ENCODE peak calls at places on chromosomes 6 and 20, in ten cellular contexts. One of them, this sample, is unnamed.

GRCh38 chr6:90811596-90812226 is 224.8 kb upstream of the MAP3K7 start:
- DNase-seq in body of pancreas: peak; percentile 8
- DNase-seq in adrenal gland: no peak
- DNase-seq in IMR-90: no peak
- DNase-seq in spleen: no peak
- DNase-seq in A549: no peak
- DNase-seq in tibial nerve: no peak
- DNase-seq in uterus: no peak
- DNase-seq in prostate gland: no peak
- DNase-seq in HepG2: no peak
- DNase-seq in this sample: no peak

GRCh38 chr20:61457725-61458124 is 205.7 kb downstream of the CDH4 start:
- DNase-seq in body of pancreas: no peak
- DNase-seq in adrenal gland: no peak
- DNase-seq in IMR-90: no peak
- DNase-seq in spleen: no peak
- DNase-seq in A549: no peak
- DNase-seq in tibial nerve: no peak
- DNase-seq in uterus: no peak
- DNase-seq in prostate gland: no peak
- DNase-seq in HepG2: no peak
- DNase-seq in this sample: no peak

GRCh38 chr6:2961971-2962370 is 9.4 kb downstream of the SERPINB6 start:
- DNase-seq in body of pancreas: peak; percentile 89
- DNase-seq in adrenal gland: peak; percentile 17
- DNase-seq in IMR-90: no peak
- DNase-seq in spleen: no peak
- DNase-seq in A549: no peak
- DNase-seq in tibial nerve: no peak
- DNase-seq in uterus: no peak
- DNase-seq in prostate gland: peak; percentile 70
- DNase-seq in HepG2: no peak
- DNase-seq in this sample: no peak

GRCh38 chr6:40809627-40810026 is 222.5 kb upstream of the LRFN2 start:
- DNase-seq in body of pancreas: no peak
- DNase-seq in adrenal gland: no peak
- DNase-seq in IMR-90: no peak
- DNase-seq in spleen: no peak
- DNase-seq in A549: no peak
- DNase-seq in tibial nerve: no peak
- DNase-seq in uterus: no peak
- DNase-seq in prostate gland: no peak
- DNase-seq in HepG2: no peak
- DNase-seq in this sample: no peak

GRCh38 chr20:32485126-32485769 is 99.9 kb downstream of the NOL4L start:
- DNase-seq in body of pancreas: peak; percentile 87
- DNase-seq in adrenal gland: peak; percentile 84
- DNase-seq in IMR-90: peak; percentile 83
- DNase-seq in spleen: peak; percentile 90
- DNase-seq in A549: peak; percentile 63
- DNase-seq in tibial nerve: peak; percentile 93
- DNase-seq in uterus: peak; percentile 79
- DNase-seq in prostate gland: peak; percentile 64
- DNase-seq in HepG2: peak; percentile 87
- DNase-seq in this sample: peak; percentile 74

GRCh38 chr6:12265795-12266194 is 24.4 kb upstream of the EDN1 start:
- DNase-seq in body of pancreas: no peak
- DNase-seq in adrenal gland: no peak
- DNase-seq in IMR-90: peak; percentile 71
- DNase-seq in spleen: no peak
- DNase-seq in A549: no peak
- DNase-seq in tibial nerve: no peak
- DNase-seq in uterus: no peak
- DNase-seq in prostate gland: no peak
- DNase-seq in HepG2: no peak
- DNase-seq in this sample: no peak

GRCh38 chr20:25274481-25274880 is 26.6 kb downstream of the PYGB start:
- DNase-seq in body of pancreas: no peak
- DNase-seq in adrenal gland: peak; percentile 4
- DNase-seq in IMR-90: no peak
- DNase-seq in spleen: peak; percentile 54
- DNase-seq in A549: no peak
- DNase-seq in tibial nerve: no peak
- DNase-seq in uterus: peak; percentile 11
- DNase-seq in prostate gland: no peak
- DNase-seq in HepG2: no peak
- DNase-seq in this sample: peak; percentile 9

GRCh38 chr6:111566222-111566717 is 39.4 kb downstream of the TRAF3IP2 start:
- DNase-seq in body of pancreas: no peak
- DNase-seq in adrenal gland: no peak
- DNase-seq in IMR-90: peak; percentile 44
- DNase-seq in spleen: no peak
- DNase-seq in A549: no peak
- DNase-seq in tibial nerve: no peak
- DNase-seq in uterus: no peak
- DNase-seq in prostate gland: no peak
- DNase-seq in HepG2: no peak
- DNase-seq in this sample: no peak

GRCh38 chr6:137989696-137990095 is 117.5 kb downstream of the PERP start:
- DNase-seq in body of pancreas: no peak
- DNase-seq in adrenal gland: no peak
- DNase-seq in IMR-90: no peak
- DNase-seq in spleen: no peak
- DNase-seq in A549: no peak
- DNase-seq in tibial nerve: no peak
- DNase-seq in uterus: no peak
- DNase-seq in prostate gland: no peak
- DNase-seq in HepG2: no peak
- DNase-seq in this sample: no peak

GRCh38 chr6:165684333-165684732 is 21.3 kb upstream of the PDE10A start:
- DNase-seq in body of pancreas: no peak
- DNase-seq in adrenal gland: no peak
- DNase-seq in IMR-90: no peak
- DNase-seq in spleen: no peak
- DNase-seq in A549: no peak
- DNase-seq in tibial nerve: no peak
- DNase-seq in uterus: no peak
- DNase-seq in prostate gland: no peak
- DNase-seq in HepG2: no peak
- DNase-seq in this sample: no peak

GRCh38 chr6:161439093-161439492 is 165.2 kb upstream of the AGPAT4 start:
- DNase-seq in body of pancreas: peak; percentile 86
- DNase-seq in adrenal gland: peak; percentile 87
- DNase-seq in IMR-90: peak; percentile 90
- DNase-seq in spleen: no peak
- DNase-seq in A549: peak; percentile 47
- DNase-seq in tibial nerve: peak; percentile 55
- DNase-seq in uterus: peak; percentile 48
- DNase-seq in prostate gland: no peak
- DNase-seq in HepG2: no peak
- DNase-seq in this sample: peak; percentile 27

GRCh38 chr6:72651967-72652956 is 30.4 kb downstream of the KCNQ5 start:
- DNase-seq in body of pancreas: no peak
- DNase-seq in adrenal gland: no peak
- DNase-seq in IMR-90: no peak
- DNase-seq in spleen: no peak
- DNase-seq in A549: no peak
- DNase-seq in tibial nerve: no peak
- DNase-seq in uterus: no peak
- DNase-seq in prostate gland: no peak
- DNase-seq in HepG2: no peak
- DNase-seq in this sample: no peak

GRCh38 chr20:3786126-3786484 is 435 bp downstream of the CENPB start:
- DNase-seq in body of pancreas: peak; percentile 53
- DNase-seq in adrenal gland: peak; percentile 70
- DNase-seq in IMR-90: peak; percentile 61
- DNase-seq in spleen: no peak
- DNase-seq in A549: no peak
- DNase-seq in tibial nerve: no peak
- DNase-seq in uterus: no peak
- DNase-seq in prostate gland: peak; percentile 25
- DNase-seq in HepG2: no peak
- DNase-seq in this sample: peak; percentile 59

GRCh38 chr6:111615916-111616612 is 10.4 kb upstream of the TRAF3IP2 start:
- DNase-seq in body of pancreas: no peak
- DNase-seq in adrenal gland: no peak
- DNase-seq in IMR-90: no peak
- DNase-seq in spleen: no peak
- DNase-seq in A549: no peak
- DNase-seq in tibial nerve: no peak
- DNase-seq in uterus: peak; percentile 5
- DNase-seq in prostate gland: no peak
- DNase-seq in HepG2: peak; percentile 45
- DNase-seq in this sample: no peak

GRCh38 chr6:45539124-45539523 is 161.4 kb upstream of the SUPT3H start:
- DNase-seq in body of pancreas: no peak
- DNase-seq in adrenal gland: no peak
- DNase-seq in IMR-90: no peak
- DNase-seq in spleen: no peak
- DNase-seq in A549: no peak
- DNase-seq in tibial nerve: no peak
- DNase-seq in uterus: no peak
- DNase-seq in prostate gland: no peak
- DNase-seq in HepG2: no peak
- DNase-seq in this sample: no peak

GRCh38 chr6:11972806-11973205 is 39.3 kb upstream of the HIVEP1 start:
- DNase-seq in body of pancreas: no peak
- DNase-seq in adrenal gland: no peak
- DNase-seq in IMR-90: no peak
- DNase-seq in spleen: no peak
- DNase-seq in A549: no peak
- DNase-seq in tibial nerve: no peak
- DNase-seq in uterus: no peak
- DNase-seq in prostate gland: no peak
- DNase-seq in HepG2: no peak
- DNase-seq in this sample: no peak

GRCh38 chr6:39335780-39336541 is 13.5 kb upstream of the KCNK16 start:
- DNase-seq in body of pancreas: no peak
- DNase-seq in adrenal gland: peak; percentile 38
- DNase-seq in IMR-90: no peak
- DNase-seq in spleen: no peak
- DNase-seq in A549: no peak
- DNase-seq in tibial nerve: no peak
- DNase-seq in uterus: no peak
- DNase-seq in prostate gland: no peak
- DNase-seq in HepG2: no peak
- DNase-seq in this sample: no peak

GRCh38 chr6:2196079-2196679 is 49.2 kb downstream of the GMDS start:
- DNase-seq in body of pancreas: peak; percentile 58
- DNase-seq in adrenal gland: peak; percentile 18
- DNase-seq in IMR-90: peak; percentile 61
- DNase-seq in spleen: no peak
- DNase-seq in A549: peak; percentile 13
- DNase-seq in tibial nerve: peak; percentile 85
- DNase-seq in uterus: peak; percentile 37
- DNase-seq in prostate gland: peak; percentile 32
- DNase-seq in HepG2: peak; percentile 40
- DNase-seq in this sample: no peak

GRCh38 chr6:42520786-42521607 is 42.8 kb upstream of the UBR2 start:
- DNase-seq in body of pancreas: no peak
- DNase-seq in adrenal gland: no peak
- DNase-seq in IMR-90: peak; percentile 80
- DNase-seq in spleen: no peak
- DNase-seq in A549: no peak
- DNase-seq in tibial nerve: no peak
- DNase-seq in uterus: no peak
- DNase-seq in prostate gland: no peak
- DNase-seq in HepG2: no peak
- DNase-seq in this sample: no peak
- TF ChIP-seq POLR2A in body of pancreas: no peak
- TF ChIP-seq POLR2A in adrenal gland: no peak
- TF ChIP-seq POLR2A in IMR-90: no peak
- TF ChIP-seq POLR2A in spleen: no peak
- TF ChIP-seq POLR2A in A549: no peak
- TF ChIP-seq POLR2A in tibial nerve: no peak
- TF ChIP-seq POLR2A in uterus: no peak
- TF ChIP-seq POLR2A in prostate gland: no peak
- TF ChIP-seq POLR2A in HepG2: no peak
- TF ChIP-seq POLR2A in this sample: no peak

GRCh38 chr6:31619805-31620585 is 520 bp upstream of the PRRC2A start:
- DNase-seq in body of pancreas: peak; percentile 97
- DNase-seq in adrenal gland: peak; percentile 98
- DNase-seq in IMR-90: peak; percentile 98
- DNase-seq in spleen: peak; percentile 99
- DNase-seq in A549: peak; percentile 92
- DNase-seq in tibial nerve: peak; percentile 96
- DNase-seq in uterus: peak; percentile 99
- DNase-seq in prostate gland: peak; percentile 97
- DNase-seq in HepG2: peak; percentile 99
- DNase-seq in this sample: peak; percentile 98
- TF ChIP-seq POLR2A in body of pancreas: peak; percentile 97
- TF ChIP-seq POLR2A in adrenal gland: peak; percentile 79
- TF ChIP-seq POLR2A in IMR-90: peak; percentile 84
- TF ChIP-seq POLR2A in spleen: no peak
- TF ChIP-seq POLR2A in A549: peak; percentile 47
- TF ChIP-seq POLR2A in tibial nerve: peak; percentile 93
- TF ChIP-seq POLR2A in uterus: peak; percentile 90
- TF ChIP-seq POLR2A in prostate gland: peak; percentile 97
- TF ChIP-seq POLR2A in HepG2: peak; percentile 85
- TF ChIP-seq POLR2A in this sample: peak; percentile 86

GRCh38 chr6:13978787-13979186 is 54.0 kb downstream of the RNF182 start:
- DNase-seq in body of pancreas: no peak
- DNase-seq in adrenal gland: no peak
- DNase-seq in IMR-90: no peak
- DNase-seq in spleen: no peak
- DNase-seq in A549: no peak
- DNase-seq in tibial nerve: no peak
- DNase-seq in uterus: no peak
- DNase-seq in prostate gland: no peak
- DNase-seq in HepG2: no peak
- DNase-seq in this sample: no peak
- TF ChIP-seq POLR2A in body of pancreas: no peak
- TF ChIP-seq POLR2A in adrenal gland: no peak
- TF ChIP-seq POLR2A in IMR-90: no peak
- TF ChIP-seq POLR2A in spleen: no peak
- TF ChIP-seq POLR2A in A549: no peak
- TF ChIP-seq POLR2A in tibial nerve: no peak
- TF ChIP-seq POLR2A in uterus: no peak
- TF ChIP-seq POLR2A in prostate gland: no peak
- TF ChIP-seq POLR2A in HepG2: no peak
- TF ChIP-seq POLR2A in this sample: no peak

DNA sequence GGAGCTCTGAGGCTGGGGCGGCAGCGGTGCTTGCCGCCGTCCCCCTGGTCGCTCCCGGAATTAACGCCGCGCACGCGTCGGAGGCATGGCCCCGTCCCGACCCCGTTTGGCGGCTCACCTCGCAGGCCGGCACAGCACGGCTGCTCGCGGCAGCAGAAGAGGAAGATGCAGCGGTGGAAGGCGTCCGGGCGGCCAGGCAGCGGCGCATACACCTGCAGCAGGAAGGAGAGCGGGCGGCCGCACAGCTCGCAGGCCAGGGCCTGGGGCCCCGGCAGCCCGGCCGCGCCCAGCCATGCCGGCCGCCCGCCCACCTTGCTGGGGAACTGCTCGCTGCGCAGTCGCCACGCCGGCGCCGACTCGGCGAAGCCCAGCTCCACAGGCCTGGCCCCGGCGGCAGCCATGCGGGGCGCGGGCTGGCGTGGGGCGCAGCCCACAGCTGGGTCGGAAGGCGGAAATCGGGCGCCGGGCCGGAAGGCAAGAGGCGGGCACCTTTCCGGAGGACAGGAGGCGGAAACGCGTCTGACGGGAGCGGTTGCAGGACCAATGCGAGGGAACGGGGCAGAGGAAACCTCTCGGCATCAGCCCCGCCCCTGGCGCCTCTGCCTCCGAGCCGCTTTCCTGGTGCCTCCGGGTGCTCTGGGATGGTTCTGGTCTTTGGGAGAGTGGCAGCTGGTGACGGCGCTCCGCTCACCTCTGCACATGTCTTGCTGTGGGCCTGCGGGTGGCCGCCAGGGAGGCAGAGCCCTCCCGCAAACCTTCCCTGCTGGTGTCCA is at the start of gene PDCD2:
- DNase-seq in body of pancreas: peak; percentile 93
- DNase-seq in adrenal gland: peak; percentile 93
- DNase-seq in IMR-90: peak; percentile 88
- DNase-seq in spleen: peak; percentile 99
- DNase-seq in A549: peak; percentile 82
- DNase-seq in tibial nerve: peak; percentile 79
- DNase-seq in uterus: peak; percentile 89
- DNase-seq in prostate gland: peak; percentile 91
- DNase-seq in HepG2: peak; percentile 91
- DNase-seq in this sample: peak; percentile 96
- TF ChIP-seq POLR2A in body of pancreas: peak; percentile 68
- TF ChIP-seq POLR2A in adrenal gland: peak; percentile 49
- TF ChIP-seq POLR2A in IMR-90: peak; percentile 76
- TF ChIP-seq POLR2A in spleen: peak; percentile 33
- TF ChIP-seq POLR2A in A549: peak; percentile 76
- TF ChIP-seq POLR2A in tibial nerve: peak; percentile 15
- TF ChIP-seq POLR2A in uterus: peak; percentile 78
- TF ChIP-seq POLR2A in prostate gland: peak; percentile 22
- TF ChIP-seq POLR2A in HepG2: peak; percentile 96
- TF ChIP-seq POLR2A in this sample: peak; percentile 79